ENCODE peak calls at places on chromosomes 6 and 20, in five cellular contexts. One of them, this sample, is unnamed.

GRCh38 chr20:48761023-48761785 is 66.6 kb downstream of the PREX1 start:
- DNase-seq in RWPE1: no peak
- DNase-seq in GM12865: peak
- DNase-seq in omental fat pad: no peak
- DNase-seq in AG10803: no peak
- DNase-seq in this sample: no peak

GRCh38 chr20:33674294-33675126 is at the start of gene NECAB3:
- DNase-seq in AG10803: peak
- DNase-seq in omental fat pad: no peak
- DNase-seq in GM12865: peak
- DNase-seq in RWPE1: peak
- DNase-seq in this sample: peak

GRCh38 chr6:131946992-131947955 is 3.9 kb downstream of the CCN2 start:
- DNase-seq in omental fat pad: no peak
- DNase-seq in AG10803: peak
- DNase-seq in GM12865: no peak
- DNase-seq in RWPE1: no peak
- DNase-seq in this sample: no peak

GRCh38 chr6:77341058-77341986 is 122.0 kb downstream of the HTR1B start:
- DNase-seq in omental fat pad: no peak
- DNase-seq in GM12865: no peak
- DNase-seq in RWPE1: peak
- DNase-seq in AG10803: no peak
- DNase-seq in this sample: no peak

GRCh38 chr6:36771145-36771544 is 68.1 kb downstream of the CPNE5 start:
- DNase-seq in omental fat pad: no peak
- DNase-seq in GM12865: no peak
- DNase-seq in RWPE1: no peak
- DNase-seq in AG10803: no peak
- DNase-seq in this sample: no peak

GRCh38 chr6:32192608-32193039 is at the start of gene GPSM3:
- DNase-seq in omental fat pad: no peak
- DNase-seq in RWPE1: no peak
- DNase-seq in AG10803: peak
- DNase-seq in GM12865: peak
- DNase-seq in this sample: no peak

GRCh38 chr20:51333446-51333845 is 209.1 kb downstream of the NFATC2 start:
- DNase-seq in GM12865: no peak
- DNase-seq in AG10803: no peak
- DNase-seq in omental fat pad: no peak
- DNase-seq in RWPE1: no peak
- DNase-seq in this sample: no peak

GRCh38 chr6:81031429-81031828 is 721.1 kb downstream of the TENT5A start:
- DNase-seq in omental fat pad: no peak
- DNase-seq in RWPE1: no peak
- DNase-seq in GM12865: no peak
- DNase-seq in AG10803: no peak
- DNase-seq in this sample: no peak

GRCh38 chr6:168368971-168369370 is 49.4 kb upstream of the DACT2 start:
- DNase-seq in GM12865: no peak
- DNase-seq in RWPE1: no peak
- DNase-seq in omental fat pad: no peak
- DNase-seq in AG10803: no peak
- DNase-seq in this sample: no peak

GRCh38 chr20:58112017-58112781 is 116.3 kb downstream of the ANKRD60 start:
- DNase-seq in RWPE1: peak
- DNase-seq in GM12865: peak
- DNase-seq in omental fat pad: no peak
- DNase-seq in AG10803: peak
- DNase-seq in this sample: no peak

GRCh38 chr20:61909821-61910220 is 155.9 kb downstream of the TAF4 start:
- DNase-seq in omental fat pad: no peak
- DNase-seq in RWPE1: no peak
- DNase-seq in GM12865: no peak
- DNase-seq in AG10803: no peak
- DNase-seq in this sample: no peak

GRCh38 chr20:33005132-33005566 is 916 bp upstream of the SUN5 start:
- DNase-seq in omental fat pad: no peak
- DNase-seq in RWPE1: no peak
- DNase-seq in AG10803: no peak
- DNase-seq in GM12865: peak
- DNase-seq in this sample: no peak

GRCh38 chr6:167653561-167653960 is 173.2 kb upstream of the AFDN start:
- DNase-seq in GM12865: no peak
- DNase-seq in RWPE1: no peak
- DNase-seq in AG10803: no peak
- DNase-seq in omental fat pad: no peak
- DNase-seq in this sample: no peak

GRCh38 chr20:24443436-24443835 is 26.0 kb upstream of the SYNDIG1 start:
- DNase-seq in omental fat pad: no peak
- DNase-seq in GM12865: no peak
- DNase-seq in RWPE1: no peak
- DNase-seq in AG10803: no peak
- DNase-seq in this sample: no peak

GRCh38 chr6:105179244-105180065 is at the start of gene POPDC3:
- DNase-seq in RWPE1: peak
- DNase-seq in GM12865: peak
- DNase-seq in omental fat pad: no peak
- DNase-seq in AG10803: peak
- DNase-seq in this sample: no peak

GRCh38 chr6:158686791-158687381 is 37.0 kb downstream of the SYTL3 start:
- DNase-seq in omental fat pad: no peak
- DNase-seq in AG10803: no peak
- DNase-seq in GM12865: peak
- DNase-seq in RWPE1: no peak
- DNase-seq in this sample: no peak

GRCh38 chr6:8245736-8246135 is 143.4 kb upstream of the EEF1E1 start:
- DNase-seq in omental fat pad: no peak
- DNase-seq in AG10803: no peak
- DNase-seq in RWPE1: no peak
- DNase-seq in GM12865: no peak
- DNase-seq in this sample: no peak

GRCh38 chr20:34705383-34706021 is 1.4 kb downstream of the TP53INP2 start:
- DNase-seq in RWPE1: peak
- DNase-seq in AG10803: peak
- DNase-seq in omental fat pad: no peak
- DNase-seq in GM12865: no peak
- DNase-seq in this sample: no peak

GRCh38 chr6:132236744-132237143 is 164.5 kb downstream of the MOXD1 start:
- DNase-seq in RWPE1: no peak
- DNase-seq in GM12865: no peak
- DNase-seq in AG10803: peak
- DNase-seq in omental fat pad: no peak
- DNase-seq in this sample: no peak

GRCh38 chr6:147468634-147469033 is 39.9 kb upstream of the SAMD5 start:
- DNase-seq in omental fat pad: no peak
- DNase-seq in GM12865: no peak
- DNase-seq in RWPE1: no peak
- DNase-seq in AG10803: no peak
- DNase-seq in this sample: no peak

GRCh38 chr6:79672631-79673065 is 41.5 kb downstream of the SH3BGRL2 start:
- DNase-seq in GM12865: peak
- DNase-seq in AG10803: peak
- DNase-seq in omental fat pad: no peak
- DNase-seq in RWPE1: peak
- DNase-seq in this sample: no peak

GRCh38 chr20:41344477-41344876 is 3.9 kb downstream of the LPIN3 start:
- DNase-seq in omental fat pad: no peak
- DNase-seq in RWPE1: no peak
- DNase-seq in GM12865: no peak
- DNase-seq in AG10803: no peak
- DNase-seq in this sample: no peak

GRCh38 chr20:25453035-25453810 is 45.8 kb downstream of the GINS1 start:
- DNase-seq in RWPE1: peak
- DNase-seq in GM12865: no peak
- DNase-seq in AG10803: no peak
- DNase-seq in omental fat pad: no peak
- DNase-seq in this sample: no peak

GRCh38 chr6:122878809-122879208 is 89.8 kb downstream of the SMPDL3A start:
- DNase-seq in AG10803: no peak
- DNase-seq in GM12865: no peak
- DNase-seq in omental fat pad: no peak
- DNase-seq in RWPE1: no peak
- DNase-seq in this sample: no peak

GRCh38 chr20:53829086-53829703 is 235.6 kb upstream of the ZNF217 start:
- DNase-seq in RWPE1: peak
- DNase-seq in GM12865: peak
- DNase-seq in AG10803: peak
- DNase-seq in omental fat pad: no peak
- DNase-seq in this sample: no peak

GRCh38 chr20:53827292-53827995 is 233.8 kb upstream of the ZNF217 start:
- DNase-seq in AG10803: no peak
- DNase-seq in GM12865: no peak
- DNase-seq in RWPE1: no peak
- DNase-seq in omental fat pad: no peak
- DNase-seq in this sample: no peak

GRCh38 chr20:53827996-53828672 is 234.5 kb upstream of the ZNF217 start:
- DNase-seq in omental fat pad: no peak
- DNase-seq in AG10803: peak
- DNase-seq in RWPE1: peak
- DNase-seq in GM12865: no peak
- DNase-seq in this sample: no peak

GRCh38 chr20:53829706-53830521 is 236.3 kb upstream of the ZNF217 start:
- DNase-seq in omental fat pad: no peak
- DNase-seq in GM12865: peak
- DNase-seq in RWPE1: peak
- DNase-seq in AG10803: peak
- DNase-seq in this sample: no peak

GRCh38 chr20:53828673-53829085 is 235.0 kb upstream of the ZNF217 start:
- DNase-seq in GM12865: no peak
- DNase-seq in RWPE1: peak
- DNase-seq in omental fat pad: no peak
- DNase-seq in AG10803: peak
- DNase-seq in this sample: no peak
- TF ChIP-seq CTCF in GM12865: no peak
- TF ChIP-seq CTCF in RWPE1: no peak
- TF ChIP-seq CTCF in omental fat pad: no peak
- TF ChIP-seq CTCF in AG10803: peak
- TF ChIP-seq CTCF in this sample: no peak

GRCh38 chr6:26258199-26258977 is 106.6 kb upstream of the BTN3A2 start:
- DNase-seq in GM12865: peak
- DNase-seq in RWPE1: no peak
- DNase-seq in omental fat pad: no peak
- DNase-seq in AG10803: no peak
- DNase-seq in this sample: no peak
- TF ChIP-seq CTCF in GM12865: peak
- TF ChIP-seq CTCF in RWPE1: no peak
- TF ChIP-seq CTCF in omental fat pad: no peak
- TF ChIP-seq CTCF in AG10803: peak
- TF ChIP-seq CTCF in this sample: no peak

DNA sequence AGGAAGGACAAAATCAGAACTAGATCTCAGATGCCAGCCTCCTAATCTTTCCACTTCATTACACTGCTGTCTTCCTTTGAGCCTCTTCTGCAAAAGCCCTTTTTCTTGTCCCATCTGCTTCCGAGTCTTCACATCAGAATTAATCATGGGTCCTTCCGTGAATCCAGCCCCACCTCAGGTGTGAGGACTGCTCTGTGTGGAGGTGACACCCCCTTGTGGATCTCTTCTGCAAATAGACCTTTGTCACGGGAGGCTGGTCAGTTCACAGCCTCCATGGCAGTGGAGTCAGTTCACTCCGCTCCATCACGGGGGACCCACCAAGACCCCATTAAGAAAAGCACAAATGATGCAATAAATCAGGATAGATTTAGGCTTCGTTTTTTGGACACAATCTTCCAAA is 171.1 kb downstream of the ADAT2 start:
- DNase-seq in GM12865: peak
- DNase-seq in AG10803: no peak
- DNase-seq in RWPE1: no peak
- DNase-seq in omental fat pad: no peak
- DNase-seq in this sample: no peak
- TF ChIP-seq CTCF in GM12865: peak
- TF ChIP-seq CTCF in AG10803: peak
- TF ChIP-seq CTCF in RWPE1: no peak
- TF ChIP-seq CTCF in omental fat pad: no peak
- TF ChIP-seq CTCF in this sample: peak

GRCh38 chr6:155832596-155832995 is 377.0 kb upstream of the NOX3 start:
- DNase-seq in AG10803: peak
- DNase-seq in GM12865: peak
- DNase-seq in RWPE1: no peak
- DNase-seq in omental fat pad: no peak
- DNase-seq in this sample: no peak
- TF ChIP-seq CTCF in AG10803: no peak
- TF ChIP-seq CTCF in GM12865: no peak
- TF ChIP-seq CTCF in RWPE1: no peak
- TF ChIP-seq CTCF in omental fat pad: no peak
- TF ChIP-seq CTCF in this sample: no peak

GRCh38 chr20:46284028-46284427 is 24.3 kb downstream of the CDH22 start:
- DNase-seq in omental fat pad: no peak
- DNase-seq in GM12865: no peak
- DNase-seq in AG10803: no peak
- DNase-seq in RWPE1: no peak
- DNase-seq in this sample: no peak
- TF ChIP-seq CTCF in omental fat pad: no peak
- TF ChIP-seq CTCF in GM12865: no peak
- TF ChIP-seq CTCF in AG10803: no peak
- TF ChIP-seq CTCF in RWPE1: no peak
- TF ChIP-seq CTCF in this sample: no peak

DNA sequence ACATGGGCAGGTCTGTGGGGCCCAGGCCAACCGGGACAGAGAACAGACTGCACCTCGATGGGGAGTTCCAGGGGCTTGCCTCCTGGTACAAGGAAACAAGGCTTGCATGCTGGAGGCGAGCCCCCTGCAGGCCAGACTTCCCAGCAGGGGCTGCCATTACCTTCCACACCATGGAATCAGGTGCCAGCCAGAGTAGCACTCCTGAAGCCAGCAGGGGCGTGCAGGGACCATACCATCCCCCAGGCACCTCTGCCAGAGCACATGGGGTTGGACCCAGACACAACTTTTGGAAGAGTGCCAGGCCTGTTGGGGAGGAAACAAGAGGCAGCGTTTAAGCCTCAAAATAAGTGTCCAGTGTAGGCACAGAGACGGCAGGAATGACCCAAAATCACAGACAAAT is 6.5 kb downstream of the DDO start:
- DNase-seq in GM12865: no peak
- DNase-seq in omental fat pad: no peak
- DNase-seq in AG10803: no peak
- DNase-seq in RWPE1: no peak
- DNase-seq in this sample: no peak
- TF ChIP-seq CTCF in GM12865: peak
- TF ChIP-seq CTCF in omental fat pad: no peak
- TF ChIP-seq CTCF in AG10803: no peak
- TF ChIP-seq CTCF in RWPE1: no peak
- TF ChIP-seq CTCF in this sample: no peak

This sample was measured in D721Med.